ENCODE peak calls at places on chromosomes 5 and 9, in ten cellular contexts. O, J, E, C, D, X, I, V, B and R are unnamed samples.
A peak's percentile ranks its signal among the peaks of the same experiment; 100 is the strongest.

GRCh38 chr9:93644397-93645088 is 68.2 kb downstream of the PHF2 start:
- DNase-seq in J (no peak), E (no peak), V (no peak), D (no peak), O (no peak), X (no peak), B (no peak), I (no peak), C (no peak), R (no peak)

GRCh38 chr5:155761502-155761901 is 565.5 kb upstream of the SGCD start:
- DNase-seq in J (no peak), X (no peak), O (no peak), D (no peak), V (no peak), B (no peak), E (no peak), C (no peak), I (no peak), R (no peak)

GRCh38 chr5:61882901-61883500 is 423.0 kb upstream of the KIF2A start:
- DNase-seq in O (no peak), I (no peak), B (no peak), J (no peak), D (no peak), X (no peak), V (no peak), C (no peak), E (no peak), R (no peak)

GRCh38 chr5:87944553-87945320 is 323.9 kb downstream of the TMEM161B start:
- DNase-seq in O (peak; percentile 18), I (no peak), V (no peak), X (no peak), J (no peak), E (no peak), B (no peak), D (no peak), C (no peak), R (no peak)

GRCh38 chr5:177128551-177128976 is 5.0 kb upstream of the NSD1 start:
- DNase-seq in C (no peak), V (no peak), I (no peak), D (no peak), X (peak; percentile 55), B (no peak), J (no peak), E (no peak), O (no peak), R (no peak)

GRCh38 chr5:150599917-150600511 is 40.4 kb upstream of the SYNPO start:
- DNase-seq in O (peak; percentile 78), D (peak; percentile 80), X (peak; percentile 83), J (peak; percentile 83), C (no peak), I (peak; percentile 79), B (peak; percentile 92), E (no peak), V (no peak), R (no peak)

GRCh38 chr9:138023394-138024124 is 146.0 kb downstream of the CACNA1B start:
- DNase-seq in X (no peak), O (no peak), E (no peak), V (no peak), I (no peak), B (no peak), D (no peak), J (peak; percentile 31), C (no peak), R (no peak)

GRCh38 chr5:132947661-132948060 is 15.8 kb downstream of the AFF4 start:
- DNase-seq in J (no peak), D (no peak), I (peak; percentile 69), C (no peak), V (no peak), X (peak; percentile 72), E (no peak), O (peak; percentile 57), B (peak; percentile 58), R (no peak)

GRCh38 chr5:169244812-169245211 is 56.1 kb downstream of the SLIT3 start:
- DNase-seq in B (no peak), E (no peak), O (no peak), V (no peak), X (no peak), I (no peak), J (no peak), C (no peak), D (no peak), R (no peak)

GRCh38 chr5:69270827-69271226 is 36.1 kb downstream of the CDK7 start:
- DNase-seq in X (no peak), B (no peak), C (no peak), I (no peak), O (no peak), J (no peak), D (no peak), E (no peak), V (no peak), R (no peak)

GRCh38 chr5:41648976-41649375 is 138.6 kb upstream of the PLCXD3 start:
- DNase-seq in X (no peak), C (no peak), D (no peak), V (no peak), B (no peak), I (peak; percentile 31), O (no peak), E (no peak), J (no peak), R (no peak)